ENCODE peak calls at places on chromosomes 2 and 18, in six cellular contexts. E is HepG2, I is lower lobe of right lung, P is right cardiac atrium, Z is heart left ventricle, F is heart right ventricle. O is an unnamed sample.
A peak's percentile ranks its signal among the peaks of the same experiment; 100 is the strongest.

GRCh38 chr2:237593596-237594310 is 3.2 kb upstream of the RAB17 start:
- ATAC-seq in E (no peak), I (no peak), P (no peak), Z (no peak), F (no peak), O (no peak)

GRCh38 chr18:26532367-26533340 is 15.7 kb downstream of the KCTD1 start:
- ATAC-seq in E (no peak), I (no peak), P (no peak), Z (no peak), F (no peak), O (no peak)

GRCh38 chr18:26438980-26439379 is 109.4 kb downstream of the KCTD1 start:
- ATAC-seq in E (no peak), I (no peak), P (no peak), Z (no peak), F (no peak), O (no peak)

GRCh38 chr2:65022189-65022588 is 33.0 kb downstream of the SLC1A4 start:
- ATAC-seq in E (no peak), I (no peak), P (no peak), Z (no peak), F (no peak), O (no peak)

GRCh38 chr2:2731101-2731850 is 400.2 kb upstream of the MYT1L start:
- ATAC-seq in E (no peak), I (no peak), P (no peak), Z (no peak), F (no peak), O (no peak)

GRCh38 chr2:128395640-128396499 is 77.2 kb upstream of the HS6ST1 start:
- ATAC-seq in E (peak; percentile 21), I (peak; percentile 34), P (no peak), Z (no peak), F (no peak), O (no peak)

GRCh38 chr2:172643142-172643541 is 87.3 kb downstream of the PDK1 start:
- ATAC-seq in E (peak; percentile 57), I (no peak), P (no peak), Z (no peak), F (no peak), O (no peak)

GRCh38 chr2:14634885-14635871 is 2.7 kb downstream of the LRATD1 start:
- ATAC-seq in E (no peak), I (peak; percentile 57), P (peak; percentile 67), Z (peak; percentile 29), F (peak; percentile 69), O (peak; percentile 39)

GRCh38 chr2:152475982-152476381 is 141.0 kb downstream of the FMNL2 start:
- ATAC-seq in E (no peak), I (no peak), P (no peak), Z (no peak), F (no peak), O (no peak)

GRCh38 chr2:143452817-143453462 is 323.7 kb downstream of the ARHGAP15 start:
- ATAC-seq in E (no peak), I (no peak), P (no peak), Z (no peak), F (no peak), O (no peak)

GRCh38 chr2:169718930-169719504 is 14.6 kb upstream of the KLHL23 start:
- ATAC-seq in E (no peak), I (no peak), P (no peak), Z (no peak), F (no peak), O (no peak)

GRCh38 chr2:131646669-131647297 is 119.1 kb downstream of the CCDC74A start:
- ATAC-seq in E (no peak), I (no peak), P (no peak), Z (no peak), F (no peak), O (no peak)

GRCh38 chr2:131645177-131645765 is 117.6 kb downstream of the CCDC74A start:
- ATAC-seq in E (no peak), I (no peak), P (no peak), Z (no peak), F (no peak), O (no peak)

DNA sequence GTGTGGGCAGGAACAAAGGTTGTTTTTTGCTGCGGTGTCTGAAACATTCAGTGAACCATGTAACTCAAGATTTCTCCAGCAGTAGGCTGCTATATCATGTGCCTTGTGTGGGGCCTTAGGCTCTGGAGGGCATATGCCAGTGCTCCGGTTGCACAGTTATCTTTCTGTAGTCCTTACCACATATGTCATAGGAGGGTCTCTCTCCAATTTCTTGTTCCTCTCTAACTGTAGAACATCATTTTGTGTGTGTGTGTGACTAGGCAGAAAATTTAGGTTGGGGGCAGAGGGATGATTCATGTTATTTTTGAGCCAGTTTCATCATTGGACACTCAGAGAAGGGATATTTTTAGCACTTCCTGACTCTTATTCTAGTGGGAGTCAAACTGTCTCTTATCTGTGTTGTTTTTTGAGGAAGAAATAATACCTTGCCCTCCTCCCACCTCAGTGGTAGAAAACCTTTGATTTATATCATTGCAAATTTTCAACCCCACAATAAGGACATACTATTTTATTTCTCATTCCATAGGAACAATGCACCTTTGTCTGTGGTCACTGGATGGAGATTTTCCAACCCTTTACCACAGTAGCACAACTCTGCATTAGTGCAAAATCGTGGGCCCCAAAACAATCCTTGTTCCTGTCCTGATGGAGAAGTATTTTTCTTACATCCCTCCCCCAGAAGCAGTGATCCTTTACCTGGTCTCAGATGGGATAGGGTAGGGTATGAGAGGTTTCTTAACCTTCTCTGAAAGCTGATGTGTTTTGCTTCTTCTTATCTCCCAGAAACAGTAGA is 113.9 kb downstream of the CCDC74A start:
- ATAC-seq in E (no peak), I (no peak), P (no peak), Z (no peak), F (no peak), O (no peak)
- H3K4me3 ChIP-seq in E (no peak overlapping the region), I (no peak overlapping the region), P (no peak overlapping the region), Z (no peak overlapping the region), F (no peak overlapping the region), O (no peak overlapping the region)

DNA sequence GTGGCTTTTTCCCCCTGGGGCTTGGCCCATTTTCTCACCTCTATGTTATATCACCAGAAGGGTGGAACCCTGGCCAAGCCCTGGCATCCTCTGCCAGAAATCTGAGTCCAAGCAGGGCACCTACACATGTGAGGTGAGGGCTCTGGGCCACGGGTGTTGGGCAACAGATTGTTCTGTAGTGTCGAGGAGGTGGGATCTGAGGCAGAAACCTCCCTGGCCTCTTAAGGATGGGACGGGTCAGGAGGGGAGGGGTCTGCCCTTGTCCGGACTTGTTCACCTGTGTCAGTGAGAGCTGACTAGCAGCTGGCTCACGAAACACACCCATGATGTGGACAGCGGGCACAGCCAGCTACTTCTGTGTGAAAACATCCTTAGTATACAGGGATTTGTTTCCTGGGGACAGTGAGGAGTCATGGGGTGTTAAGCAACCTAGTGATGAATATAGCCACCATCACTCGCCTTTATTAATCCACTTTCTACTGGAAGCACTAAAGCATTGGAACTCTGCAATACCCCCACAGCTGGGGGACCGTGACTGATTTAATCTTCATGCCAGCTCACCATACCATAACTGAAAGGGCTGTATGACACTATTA is 35.6 kb downstream of the EPAS1 start:
- ATAC-seq in E (no peak), I (no peak), P (no peak), Z (no peak), F (peak; percentile 11), O (no peak)
- H3K4me3 ChIP-seq in E (no peak overlapping the region), I (peak overlapping the region; percentile 14), P (no peak overlapping the region), Z (no peak overlapping the region), F (no peak overlapping the region), O (no peak overlapping the region)

GRCh38 chr2:121803503-121803902 is 48.1 kb downstream of the TSN start:
- ATAC-seq in E (no peak), I (no peak), P (no peak), Z (no peak), F (no peak), O (no peak)

GRCh38 chr2:121804997-121805766 is 49.7 kb downstream of the TSN start:
- ATAC-seq in E (no peak), I (no peak), P (no peak), Z (no peak), F (no peak), O (no peak)

GRCh38 chr2:121805767-121806145 is 50.3 kb downstream of the TSN start:
- ATAC-seq in E (no peak), I (no peak), P (no peak), Z (no peak), F (no peak), O (no peak)

GRCh38 chr2:121801916-121802315 is 46.5 kb downstream of the TSN start:
- ATAC-seq in E (no peak), I (no peak), P (no peak), Z (no peak), F (no peak), O (no peak)

GRCh38 chr2:121804340-121804739 is 48.9 kb downstream of the TSN start:
- ATAC-seq in E (no peak), I (no peak), P (no peak), Z (no peak), F (no peak), O (no peak)
- H3K4me3 ChIP-seq in E (no peak overlapping the region), I (no peak overlapping the region), P (no peak overlapping the region), Z (no peak overlapping the region), F (no peak overlapping the region), O (no peak overlapping the region)

GRCh38 chr2:69694894-69695849 is 46.8 kb upstream of the ANXA4 start:
- ATAC-seq in E (peak; percentile 57), I (peak; percentile 16), P (no peak), Z (no peak), F (no peak), O (peak; percentile 48)

GRCh38 chr2:69693472-69694450 is 48.2 kb upstream of the ANXA4 start:
- ATAC-seq in E (peak; percentile 42), I (peak; percentile 51), P (no peak), Z (no peak), F (peak; percentile 38), O (no peak)

GRCh38 chr2:69692424-69692823 is 48.9 kb upstream of the AAK1 start:
- ATAC-seq in E (no peak), I (no peak), P (no peak), Z (no peak), F (no peak), O (no peak)

GRCh38 chr2:69695850-69696216 is 46.1 kb upstream of the ANXA4 start:
- ATAC-seq in E (no peak), I (no peak), P (no peak), Z (no peak), F (no peak), O (no peak)

DNA sequence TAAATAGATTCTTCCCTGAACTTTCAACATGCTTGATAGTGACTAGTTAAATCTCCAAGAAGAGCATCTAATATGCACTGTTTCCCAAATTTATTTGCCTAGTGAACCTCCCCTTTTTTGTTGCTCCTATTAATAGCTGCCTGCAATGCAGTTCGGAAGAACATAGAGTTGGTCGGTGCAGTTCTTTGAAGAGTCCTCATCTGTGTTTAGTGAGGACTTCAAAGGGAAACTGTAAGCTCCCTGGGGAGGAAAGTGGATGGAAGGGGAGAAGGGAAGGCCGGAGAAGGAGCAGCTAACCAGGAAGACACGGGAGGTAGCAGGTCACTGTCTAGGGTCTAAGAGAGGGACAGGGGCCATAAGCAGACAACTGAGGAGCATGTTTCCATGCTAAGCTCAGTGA is 48.9 kb upstream of the ANXA4 start:
- ATAC-seq in E (peak; percentile 36), I (peak; percentile 32), P (no peak), Z (no peak), F (peak; percentile 41), O (no peak)
- H3K4me3 ChIP-seq in E (no peak overlapping the region), I (no peak overlapping the region), P (no peak overlapping the region), Z (no peak overlapping the region), F (no peak overlapping the region), O (no peak overlapping the region)

GRCh38 chr2:38097611-38098350 is 21.8 kb upstream of the CYP1B1 start:
- ATAC-seq in E (no peak), I (no peak), P (no peak), Z (no peak), F (no peak), O (no peak)
- H3K4me3 ChIP-seq in E (no peak overlapping the region), I (peak overlapping the region; percentile 41), P (peak overlapping the region; percentile 12), Z (no peak overlapping the region), F (peak overlapping the region; percentile 24), O (no peak overlapping the region)

GRCh38 chr18:22711381-22711717 is 221.8 kb upstream of the RBBP8 start:
- ATAC-seq in E (peak; percentile 66), I (no peak), P (no peak), Z (no peak), F (no peak), O (no peak)
- H3K4me3 ChIP-seq in E (peak overlapping the region; percentile 34), I (peak overlapping the region; percentile 53), P (no peak overlapping the region), Z (no peak overlapping the region), F (peak overlapping the region; percentile 43), O (peak overlapping the region; percentile 36)